ENCODE peak calls at places on chromosome 5, in four cellular contexts. V is GM12878, B is HepG2, F is K562. C is an unnamed sample.
A peak's percentile ranks its signal among the peaks of the same experiment; 100 is the strongest.

GRCh38 chr5:168875839-168876238 is 296.7 kb upstream of the PANK3 start:
- DNase-seq in V (no peak), B (no peak), F (no peak), C (no peak)

GRCh38 chr5:79236970-79237734 is 1.2 kb downstream of the JMY start:
- DNase-seq in V (no peak), B (peak; percentile 36), F (peak; percentile 52), C (peak; percentile 76)

GRCh38 chr5:97171703-97172102 is 11.3 kb downstream of the RIOK2 start:
- DNase-seq in V (no peak), B (peak; percentile 15), F (no peak), C (no peak)

GRCh38 chr5:37847978-37848425 is 8.2 kb upstream of the GDNF start:
- DNase-seq in V (peak; percentile 49), B (peak; percentile 26), F (no peak), C (no peak)

GRCh38 chr5:166551384-166551783 is 1740.1 kb upstream of the WWC1 start:
- DNase-seq in V (no peak), B (no peak), F (no peak), C (no peak)

GRCh38 chr5:73233461-73234151 is 60.6 kb downstream of the TMEM174 start:
- DNase-seq in V (no peak), B (no peak), F (no peak), C (peak; percentile 74)

GRCh38 chr5:171342362-171343111 is 33.5 kb downstream of the TLX3 start:
- DNase-seq in V (no peak), B (peak; percentile 52), F (peak; percentile 43), C (peak; percentile 73)

GRCh38 chr5:145484195-145484594 is 350.9 kb downstream of the PRELID2 start:
- DNase-seq in V (no peak), B (no peak), F (no peak), C (no peak)

GRCh38 chr5:72559866-72560766 is 52.9 kb upstream of the ZNF366 start:
- DNase-seq in V (no peak), B (no peak), F (no peak), C (no peak)

GRCh38 chr5:64666058-64666457 is 24.2 kb upstream of the SHISAL2B start:
- DNase-seq in V (no peak), B (no peak), F (no peak), C (no peak)

GRCh38 chr5:9507974-9508373 is 37.9 kb downstream of the SEMA5A start:
- DNase-seq in V (no peak), B (no peak), F (no peak), C (no peak)

GRCh38 chr5:115079934-115080623 is 89.6 kb downstream of the TRIM36 start:
- DNase-seq in V (no peak), B (no peak), F (no peak), C (no peak)

GRCh38 chr5:121175986-121176385 is 675.7 kb upstream of the FTMT start:
- DNase-seq in V (no peak), B (no peak), F (no peak), C (no peak)
- H3K4me1 ChIP-seq in V (no peaks in the 10 kb centered on the region), B (no peaks in the 10 kb centered on the region), F (no peaks in the 10 kb centered on the region), C (no peaks in the 10 kb centered on the region)

DNA sequence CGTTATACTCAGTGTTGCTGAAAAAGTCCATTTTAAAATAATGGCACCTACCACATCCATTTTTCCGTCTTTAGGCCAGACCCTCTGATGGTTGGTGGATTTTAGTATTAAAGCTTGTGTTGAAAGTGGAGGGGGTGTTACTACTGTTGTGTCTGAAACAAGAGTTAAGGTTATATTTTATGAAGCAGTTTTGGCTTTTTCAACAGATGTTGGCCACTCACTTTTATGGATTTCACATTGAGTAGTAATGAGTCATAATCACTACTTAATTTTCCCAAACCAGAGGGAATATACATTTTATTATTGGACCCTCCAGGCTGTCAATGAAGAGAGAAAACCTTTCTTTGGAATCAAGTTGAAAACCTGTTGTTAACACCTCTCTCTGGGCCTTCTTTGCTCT is 88.0 kb downstream of the TRIO start:
- DNase-seq in V (no peak), B (no peak), F (no peak), C (no peak)
- TF ChIP-seq NFIC in V (no peak), B (no peak), F (no peak), C (no peak)

DNA sequence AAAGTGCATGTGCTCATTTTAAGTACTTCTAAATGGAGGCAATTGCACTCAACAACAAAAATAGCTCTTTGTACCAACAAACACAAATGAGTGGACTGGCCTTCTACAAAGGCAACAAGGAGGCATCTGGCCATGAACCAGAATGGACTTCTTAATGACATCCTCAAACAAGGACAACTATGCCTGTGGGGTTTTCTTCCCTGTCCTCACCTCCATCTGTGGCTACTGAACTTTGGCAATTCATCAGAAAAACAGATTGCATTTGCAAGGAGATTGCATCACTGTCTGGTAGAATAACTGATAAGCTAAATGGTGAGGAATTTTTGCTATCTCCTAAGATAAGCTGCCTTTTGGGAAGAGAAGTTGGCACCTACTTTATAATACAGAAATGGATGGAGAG is 447.3 kb upstream of the CCNG1 start:
- DNase-seq in V (no peak), B (no peak), F (no peak), C (no peak)
- H3K4me1 ChIP-seq in V (no peaks in the 10 kb centered on the region), B (no peaks in the 10 kb centered on the region), F (no peaks in the 10 kb centered on the region), C (no peaks in the 10 kb centered on the region)

GRCh38 chr5:163489745-163490075 is 15.7 kb upstream of the MAT2B start:
- DNase-seq in V (no peak), B (no peak), F (no peak), C (no peak)

DNA sequence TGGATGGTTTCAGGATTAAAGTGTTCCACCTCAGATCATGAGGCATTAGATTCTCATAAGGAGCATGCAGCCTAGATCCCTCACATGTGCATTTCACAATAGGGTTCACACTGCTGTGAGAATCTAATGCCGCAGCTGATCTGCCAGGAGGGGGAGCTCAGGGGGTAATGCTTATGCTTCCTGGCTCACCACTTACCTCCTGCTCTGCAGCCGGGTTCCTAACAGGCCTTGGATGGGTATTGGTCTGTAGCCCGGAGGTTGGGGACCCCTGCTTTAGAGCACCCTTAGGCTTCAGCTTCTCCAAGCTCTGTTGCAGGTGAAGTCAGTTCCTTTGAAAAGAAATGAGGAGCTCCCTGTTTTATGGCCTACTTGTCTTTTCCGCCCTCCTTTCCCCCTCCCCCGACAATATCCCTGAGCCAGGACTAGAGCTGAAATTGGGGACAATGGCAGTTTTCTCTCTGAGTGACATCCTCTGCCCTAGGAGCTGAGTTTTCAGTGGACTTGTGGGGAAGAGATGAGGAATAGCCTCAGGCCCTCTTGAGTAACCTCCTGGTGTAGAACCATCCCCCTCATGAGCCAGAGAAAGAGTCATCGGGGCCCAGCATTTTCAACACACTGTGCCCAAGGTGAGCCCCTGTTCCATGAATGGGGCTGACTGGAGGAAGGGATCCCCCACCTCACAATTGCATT is 16.2 kb upstream of the MAT2B start:
- DNase-seq in V (no peak), B (peak; percentile 18), F (no peak), C (no peak)
- TF ChIP-seq NFIC in V (no peak), B (no peak), F (no peak), C (no peak)

GRCh38 chr5:139389701-139390638 is at the start of gene MZB1:
- DNase-seq in V (peak; percentile 95), B (no peak), F (no peak), C (no peak)
- H3K4me1 ChIP-seq in V (peaks cover 58% of the 10 kb centered on the region), B (peaks cover 64% of the 10 kb centered on the region), F (peaks cover 6% of the 10 kb centered on the region), C (no peaks in the 10 kb centered on the region)

GRCh38 chr5:65943771-65944170 is 17.4 kb downstream of the ERBIN start:
- DNase-seq in V (no peak), B (no peak), F (no peak), C (no peak)
- TF ChIP-seq NFIC in V (no peak), B (no peak), F (no peak), C (no peak)

GRCh38 chr5:81225463-81225862 is 7.7 kb upstream of the CKMT2 start:
- DNase-seq in V (no peak), B (no peak), F (no peak), C (no peak)

GRCh38 chr5:81228084-81228483 is 5.0 kb upstream of the CKMT2 start:
- DNase-seq in V (no peak), B (no peak), F (no peak), C (no peak)

GRCh38 chr5:81222285-81222684 is 10.8 kb upstream of the CKMT2 start:
- DNase-seq in V (no peak), B (no peak), F (no peak), C (no peak)
- H3K4me1 ChIP-seq in V (no peaks in the 10 kb centered on the region), B (no peaks in the 10 kb centered on the region), F (no peaks in the 10 kb centered on the region), C (no peaks in the 10 kb centered on the region)

DNA sequence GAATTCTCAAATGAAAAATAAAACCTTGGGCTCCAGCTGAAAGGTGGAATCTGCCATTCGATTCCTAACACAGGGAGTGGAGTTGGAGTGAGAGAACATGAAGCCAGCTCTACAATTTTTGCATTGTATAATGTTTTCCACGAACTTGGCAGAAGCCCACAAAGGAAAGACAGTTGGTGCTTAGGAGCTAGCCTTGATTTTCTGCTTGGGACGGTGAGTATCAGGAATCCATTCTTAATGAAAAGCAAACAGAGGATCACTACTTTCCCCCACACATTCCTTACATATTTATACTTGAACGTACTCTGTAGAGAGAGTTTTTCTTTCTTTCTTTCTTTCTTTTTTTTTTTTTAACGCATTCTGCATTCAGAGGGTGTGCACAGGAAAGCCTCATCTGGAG is 74.2 kb upstream of the FBXL7 start:
- DNase-seq in V (no peak), B (no peak), F (no peak), C (no peak)
- TF ChIP-seq NFIC in V (no peak), B (no peak), F (no peak), C (no peak)